ENCODE peak calls at places on chromosome 2, in ten cellular contexts. E is dorsolateral prefrontal cortex, K is A549, V is OCI-LY7, A is left ventricle myocardium inferior, J is ascending aorta, C is PC-3, D is mammary epithelial cell, G is fibroblast of lung, I is brain microvascular endothelial cell. M is an unnamed sample.

GRCh38 chr2:71716697-71717624 is 263.6 kb downstream of the DYSF start:
- DNase-seq in E (no peak), K (no peak), V (no peak), A (peak), J (peak), C (peak), D (peak), G (peak), I (peak), M (no peak)

GRCh38 chr2:71884303-71885042 is 263.2 kb downstream of the CYP26B1 start:
- DNase-seq in E (no peak), K (no peak), V (no peak), A (no peak), J (peak), C (peak), D (peak), G (peak), I (peak), M (peak)

GRCh38 chr2:231187736-231188505 is 10.5 kb upstream of the ARMC9 start:
- DNase-seq in E (no peak), K (no peak), V (no peak), A (peak), J (peak), C (no peak), D (no peak), G (peak), I (peak), M (no peak)

GRCh38 chr2:11161747-11162146 is 6.5 kb downstream of the SLC66A3 start:
- DNase-seq in E (no peak), K (no peak), V (no peak), A (no peak), J (no peak), C (no peak), D (no peak), G (no peak), I (no peak), M (no peak)

GRCh38 chr2:171485116-171485515 is 37.2 kb upstream of the CYBRD1 start:
- DNase-seq in E (no peak), K (no peak), V (no peak), A (no peak), J (no peak), C (no peak), D (no peak), G (peak), I (peak), M (no peak)

GRCh38 chr2:84393829-84394228 is 65.3 kb downstream of the SUCLG1 start:
- DNase-seq in E (no peak), K (no peak), V (no peak), A (no peak), J (no peak), C (no peak), D (no peak), G (peak), I (no peak), M (no peak)

GRCh38 chr2:240561325-240561971 is 1.3 kb downstream of the DUSP28 start:
- DNase-seq in E (no peak), K (no peak), V (peak), A (no peak), J (no peak), C (peak), D (peak), G (peak), I (peak), M (no peak)

GRCh38 chr2:134218928-134219707 is 34.8 kb upstream of the MGAT5 start:
- DNase-seq in E (no peak), K (no peak), V (peak), A (no peak), J (no peak), C (no peak), D (no peak), G (no peak), I (no peak), M (no peak)

GRCh38 chr2:127647242-127648190 is 1.6 kb downstream of the GPR17 start:
- DNase-seq in E (no peak), K (no peak), V (no peak), A (no peak), J (peak), C (peak), D (no peak), G (peak), I (peak), M (no peak)

GRCh38 chr2:103847276-103847675 is 1006.6 kb upstream of the POU3F3 start:
- DNase-seq in E (no peak), K (no peak), V (no peak), A (no peak), J (no peak), C (no peak), D (no peak), G (peak), I (no peak), M (no peak)

GRCh38 chr2:19456695-19457094 is 98.3 kb upstream of the OSR1 start:
- DNase-seq in E (no peak), K (no peak), V (no peak), A (no peak), J (no peak), C (no peak), D (no peak), G (no peak), I (no peak), M (no peak)

GRCh38 chr2:166092889-166093288 is 34.9 kb downstream of the SCN1A start:
- DNase-seq in E (no peak), K (no peak), V (no peak), A (no peak), J (no peak), C (no peak), D (peak), G (peak), I (peak), M (no peak)

GRCh38 chr2:147623328-147623727 is 221.5 kb upstream of the ACVR2A start:
- DNase-seq in E (no peak), K (no peak), V (no peak), A (no peak), J (no peak), C (peak), D (peak), G (peak), I (no peak), M (peak)

GRCh38 chr2:39867268-39867667 is 88.2 kb upstream of the THUMPD2 start:
- DNase-seq in E (no peak), K (no peak), V (no peak), A (no peak), J (no peak), C (no peak), D (no peak), G (no peak), I (no peak), M (no peak)

GRCh38 chr2:224517963-224518362 is 67.2 kb downstream of the CUL3 start:
- DNase-seq in E (no peak), K (no peak), V (peak), A (no peak), J (no peak), C (no peak), D (no peak), G (no peak), I (no peak), M (no peak)

GRCh38 chr2:655626-656025 is 21.6 kb downstream of the TMEM18 start:
- DNase-seq in E (no peak), K (no peak), V (no peak), A (no peak), J (no peak), C (no peak), D (peak), G (peak), I (peak), M (no peak)

GRCh38 chr2:149648282-149649030 is 60.9 kb upstream of the MMADHC start:
- DNase-seq in E (no peak), K (peak), V (no peak), A (no peak), J (no peak), C (peak), D (peak), G (peak), I (peak), M (peak)
- H3K27ac ChIP-seq in E (no peak), K (peak), V (no peak), A (peak), J (no peak), C (peak), D (peak), G (peak), I (peak), M (peak)

DNA sequence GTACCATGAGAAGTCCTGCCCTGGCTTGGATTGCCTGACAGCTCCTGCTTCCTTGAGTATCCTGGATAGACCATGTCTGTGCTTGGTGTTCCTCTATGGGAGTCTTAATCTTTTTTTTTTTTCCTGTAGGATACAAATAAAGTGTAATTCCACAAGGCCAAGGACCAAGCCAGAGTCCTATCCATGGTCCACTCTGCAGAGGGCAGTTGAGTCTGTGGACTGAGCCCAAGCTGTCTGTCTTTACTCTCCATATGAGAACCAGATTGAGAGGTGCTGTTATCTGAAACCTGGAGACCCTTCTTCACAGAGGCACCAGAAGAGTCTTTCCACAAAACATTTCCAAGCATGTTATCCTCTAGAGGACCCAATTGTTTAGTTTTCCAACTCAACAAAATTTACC is 1.4 kb upstream of the KIF3C start:
- DNase-seq in E (no peak), K (no peak), V (no peak), A (no peak), J (no peak), C (no peak), D (no peak), G (no peak), I (no peak), M (no peak)
- TF ChIP-seq CTCF in E (no peak), K (no peak), V (no peak), A (no peak), J (no peak), C (no peak), D (no peak), G (no peak), I (peak), M (no peak)

GRCh38 chr2:31038385-31038784 is 99.9 kb downstream of the GALNT14 start:
- DNase-seq in E (no peak), K (no peak), V (no peak), A (no peak), J (no peak), C (no peak), D (no peak), G (no peak), I (no peak), M (no peak)
- H3K27ac ChIP-seq in E (no peak), K (no peak), V (no peak), A (no peak), J (no peak), C (no peak), D (no peak), G (no peak), I (no peak), M (no peak)

DNA sequence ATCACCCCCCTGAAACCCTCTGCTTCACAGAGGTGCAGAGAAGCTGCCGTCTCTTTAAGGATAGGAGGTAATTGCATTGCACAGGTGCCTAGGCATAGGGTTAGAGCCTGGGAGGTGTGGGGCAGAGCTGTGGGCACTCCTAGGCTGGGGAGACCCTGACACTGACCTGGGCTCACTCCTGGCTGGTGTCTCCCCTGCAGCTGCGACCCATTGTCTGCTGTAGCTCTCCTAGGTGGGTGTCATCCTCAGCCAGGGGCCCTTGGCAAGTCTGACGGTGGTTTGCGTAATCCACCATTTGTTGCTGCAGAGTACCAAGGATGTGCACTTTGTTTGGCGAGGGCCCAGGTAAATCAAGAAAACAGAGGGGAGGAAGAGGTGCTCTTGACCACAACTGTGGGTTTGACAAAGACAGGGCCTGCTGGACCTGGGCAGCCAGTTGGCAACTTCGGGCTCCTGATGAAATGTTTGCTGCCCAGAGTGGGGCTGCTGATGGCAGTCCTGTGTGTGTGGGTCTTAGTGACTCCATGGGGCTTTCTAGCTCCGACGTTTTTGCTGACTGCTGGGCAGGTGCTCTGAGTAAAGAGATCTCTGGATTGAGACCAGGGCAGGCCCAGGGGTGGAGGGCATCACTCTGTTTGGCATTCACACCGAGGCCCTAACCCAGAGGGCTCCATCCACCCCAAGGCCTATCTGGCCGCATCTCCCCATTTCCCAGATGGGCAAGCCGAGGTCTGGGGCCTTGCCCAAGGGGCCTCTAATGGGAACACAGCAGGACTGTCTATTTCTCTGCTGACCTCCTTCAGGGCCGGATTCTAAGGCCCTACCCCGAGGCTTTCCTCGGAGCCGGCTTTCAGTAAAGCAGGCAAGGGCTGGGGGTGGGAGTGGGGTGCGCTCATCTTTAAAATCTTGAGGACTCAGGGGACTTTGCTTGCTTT is 67.7 kb downstream of the EDAR start:
- DNase-seq in E (peak), K (no peak), V (no peak), A (no peak), J (no peak), C (peak), D (no peak), G (no peak), I (no peak), M (no peak)
- TF ChIP-seq CTCF in E (no peak), K (no peak), V (no peak), A (no peak), J (no peak), C (no peak), D (no peak), G (no peak), I (no peak), M (no peak)

GRCh38 chr2:100761365-100761764 is 58.6 kb upstream of the NPAS2 start:
- DNase-seq in E (no peak), K (no peak), V (no peak), A (no peak), J (no peak), C (peak), D (no peak), G (no peak), I (no peak), M (no peak)
- H3K27ac ChIP-seq in E (no peak), K (no peak), V (no peak), A (no peak), J (no peak), C (peak), D (no peak), G (no peak), I (no peak), M (no peak)

DNA sequence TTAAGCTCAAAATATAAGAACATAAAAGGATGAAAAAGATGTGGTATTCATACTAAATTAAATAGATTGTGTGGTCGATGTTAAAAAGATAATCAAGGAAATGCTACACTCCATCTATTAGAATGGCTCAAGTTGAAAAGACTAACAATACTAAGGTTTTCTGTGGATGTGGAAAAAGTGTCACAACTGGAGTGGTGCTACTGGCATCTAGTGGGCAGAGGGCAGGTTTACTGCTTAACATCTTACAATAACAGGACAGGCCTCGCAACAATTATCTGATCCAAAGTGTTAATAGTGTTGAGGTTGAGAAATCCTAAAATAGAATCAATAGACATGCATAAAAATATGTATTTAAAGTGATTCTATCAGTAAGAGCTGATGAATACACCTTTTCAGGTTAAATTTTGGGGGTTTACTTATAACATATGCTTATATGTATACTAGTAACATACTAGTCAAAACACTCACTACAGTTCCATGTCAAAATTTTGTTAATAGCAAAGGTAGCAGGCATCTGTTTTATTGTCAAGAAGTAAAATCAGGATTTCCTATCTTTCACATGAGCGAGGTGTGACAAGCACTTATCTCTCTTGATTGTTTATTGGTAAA is 91.5 kb upstream of the TMEFF2 start:
- DNase-seq in E (peak), K (no peak), V (no peak), A (no peak), J (no peak), C (peak), D (peak), G (peak), I (peak), M (peak)
- TF ChIP-seq CTCF in E (peak), K (peak), V (peak), A (peak), J (no peak), C (peak), D (peak), G (peak), I (peak), M (peak)

M was measured in foreskin keratinocyte.